ENCODE peak calls at places on chromosomes 12 and 14, in seven cellular contexts. I is C1 segment of cervical spinal cord; S is hypothalamus; T is CD4-positive, alpha-beta T cell; N is stimulated activated CD4-positive, alpha-beta T cell treated with anti-CD3 and anti-CD28 coated beads, Interleukin-4, amount 100 ng/mL, for 48 hours; L is NCI-H2107; O is hippocampal formation. K is an unnamed sample.

GRCh38 chr14:61477845-61478438 is 156.6 kb downstream of the PRKCH start:
- DNase-seq in I (peak; percentile 16), S (peak; percentile 52), T (no peak), N (peak; percentile 20), L (no peak), O (no peak), K (no peak)

GRCh38 chr12:132314035-132314434 is 15.4 kb downstream of the GALNT9 start:
- DNase-seq in I (no peak), S (no peak), T (no peak), N (no peak), L (no peak), O (no peak), K (no peak)

GRCh38 chr12:85985996-85986395 is 111.9 kb downstream of the NTS start:
- DNase-seq in I (no peak), S (no peak), T (no peak), N (no peak), L (no peak), O (no peak), K (no peak)

GRCh38 chr12:56158926-56159461 is 835 bp downstream of the MYL6 start:
- DNase-seq in I (peak; percentile 20), S (peak; percentile 21), T (no peak), N (no peak), L (no peak), O (peak; percentile 18), K (no peak)

GRCh38 chr14:35215110-35215872 is 76.9 kb upstream of the PSMA6 start:
- DNase-seq in I (no peak), S (no peak), T (no peak), N (no peak), L (no peak), O (peak; percentile 41), K (no peak)

GRCh38 chr12:29614926-29615325 is 117.4 kb upstream of the OVCH1 start:
- DNase-seq in I (no peak), S (no peak), T (no peak), N (no peak), L (no peak), O (no peak), K (no peak)

GRCh38 chr12:32598688-32599087 is 80.4 kb upstream of the DNM1L start:
- DNase-seq in I (no peak), S (no peak), T (no peak), N (no peak), L (no peak), O (no peak), K (no peak)

GRCh38 chr12:54195736-54196347 is 7.1 kb upstream of the SMUG1 start:
- DNase-seq in I (no peak), S (no peak), T (no peak), N (no peak), L (no peak), O (no peak), K (no peak)

GRCh38 chr12:44015333-44015941 is 179.6 kb downstream of the TMEM117 start:
- DNase-seq in I (no peak), S (no peak), T (no peak), N (no peak), L (peak; percentile 1), O (peak; percentile 81), K (no peak)

GRCh38 chr14:53537421-53538315 is 384.5 kb upstream of the DDHD1 start:
- DNase-seq in I (no peak), S (no peak), T (no peak), N (no peak), L (no peak), O (no peak), K (no peak)

GRCh38 chr12:57836442-57837375 is 9.8 kb downstream of the CTDSP2 start:
- DNase-seq in I (peak; percentile 65), S (peak; percentile 48), T (no peak), N (no peak), L (no peak), O (no peak), K (peak; percentile 33)

GRCh38 chr12:123097521-123098084 is 53.3 kb downstream of the PITPNM2 start:
- DNase-seq in I (no peak), S (no peak), T (no peak), N (no peak), L (no peak), O (no peak), K (no peak)

GRCh38 chr14:104223101-104223809 is 84.9 kb downstream of the KIF26A start:
- DNase-seq in I (no peak), S (no peak), T (no peak), N (no peak), L (no peak), O (no peak), K (no peak)

GRCh38 chr12:123840765-123841425 is 78.8 kb downstream of the DNAH10 start:
- DNase-seq in I (no peak), S (no peak), T (no peak), N (no peak), L (no peak), O (no peak), K (no peak)

GRCh38 chr14:62179367-62180018 is 417.3 kb downstream of the SNAPC1 start:
- DNase-seq in I (peak; percentile 6), S (peak; percentile 5), T (no peak), N (peak; percentile 9), L (peak; percentile 88), O (peak; percentile 65), K (peak; percentile 2)

GRCh38 chr14:100715803-100716202 is 10.9 kb upstream of the DLK1 start:
- DNase-seq in I (no peak), S (no peak), T (no peak), N (no peak), L (no peak), O (no peak), K (no peak)

GRCh38 chr14:103862393-103862782 is 15.0 kb upstream of the PPP1R13B start:
- DNase-seq in I (no peak), S (no peak), T (no peak), N (no peak), L (no peak), O (no peak), K (no peak)

GRCh38 chr12:93621986-93622385 is 49.5 kb downstream of the SOCS2 start:
- DNase-seq in I (no peak), S (no peak), T (no peak), N (no peak), L (no peak), O (no peak), K (no peak)

GRCh38 chr14:32744811-32745445 is 193.8 kb upstream of the NPAS3 start:
- DNase-seq in I (no peak), S (no peak), T (no peak), N (no peak), L (no peak), O (no peak), K (no peak)

GRCh38 chr14:58239259-58240210 is 5.1 kb upstream of the PSMA3 start:
- DNase-seq in I (peak; percentile 58), S (peak; percentile 48), T (peak; percentile 79), N (peak; percentile 63), L (peak; percentile 62), O (peak; percentile 75), K (peak; percentile 68)

GRCh38 chr12:14239935-14240872 is 125.3 kb upstream of the ATF7IP start:
- DNase-seq in I (no peak), S (no peak), T (no peak), N (no peak), L (no peak), O (no peak), K (no peak)

GRCh38 chr14:91116913-91117588 is 3.2 kb downstream of the DGLUCY start:
- DNase-seq in I (no peak), S (no peak), T (no peak), N (no peak), L (no peak), O (no peak), K (no peak)

GRCh38 chr14:59464651-59465569 is at the start of gene GPR135:
- DNase-seq in I (peak; percentile 51), S (peak; percentile 82), T (peak; percentile 31), N (peak; percentile 16), L (peak; percentile 51), O (peak; percentile 17), K (peak; percentile 43)

GRCh38 chr14:99968156-99968920 is 96.9 kb upstream of the EVL start:
- DNase-seq in I (no peak), S (no peak), T (no peak), N (no peak), L (no peak), O (no peak), K (no peak)

GRCh38 chr12:116352315-116352835 is 74.9 kb upstream of the MED13L start:
- DNase-seq in I (no peak), S (no peak), T (no peak), N (no peak), L (no peak), O (no peak), K (no peak)

GRCh38 chr14:101627913-101628257 is 66.6 kb downstream of the DIO3 start:
- DNase-seq in I (no peak), S (no peak), T (no peak), N (no peak), L (no peak), O (no peak), K (no peak)

GRCh38 chr14:105087308-105087962 is 22.2 kb upstream of the GPR132 start:
- DNase-seq in I (no peak), S (peak; percentile 40), T (no peak), N (no peak), L (peak; percentile 66), O (no peak), K (no peak)

GRCh38 chr12:109594566-109595317 is 21.1 kb downstream of the MVK start:
- DNase-seq in I (no peak), S (no peak), T (no peak), N (no peak), L (no peak), O (no peak), K (no peak)

GRCh38 chr14:105135700-105136395 is 32.7 kb downstream of the JAG2 start:
- DNase-seq in I (no peak), S (no peak), T (no peak), N (no peak), L (no peak), O (no peak), K (no peak)

GRCh38 chr14:64507376-64508156 is 3.0 kb downstream of the ZBTB1 start:
- DNase-seq in I (no peak), S (no peak), T (no peak), N (peak; percentile 19), L (no peak), O (no peak), K (no peak)

GRCh38 chr12:66321433-66321832 is 19.1 kb downstream of the HELB start:
- DNase-seq in I (no peak), S (no peak), T (no peak), N (no peak), L (no peak), O (no peak), K (no peak)

GRCh38 chr14:49926803-49927202 is 33.9 kb downstream of the ARF6 start:
- DNase-seq in I (no peak), S (no peak), T (no peak), N (no peak), L (no peak), O (no peak), K (no peak)

GRCh38 chr12:27899151-27899661 is 73.3 kb downstream of the PTHLH start:
- DNase-seq in I (no peak), S (no peak), T (no peak), N (peak; percentile 4), L (no peak), O (no peak), K (no peak)

GRCh38 chr14:88535149-88535548 is 19.7 kb downstream of the PTPN21 start:
- DNase-seq in I (no peak), S (no peak), T (no peak), N (no peak), L (no peak), O (no peak), K (no peak)

GRCh38 chr14:47585447-47585846 is 90.0 kb downstream of the MDGA2 start:
- DNase-seq in I (no peak), S (no peak), T (no peak), N (no peak), L (no peak), O (no peak), K (no peak)

GRCh38 chr14:96081767-96082400 is 42.7 kb downstream of the C14orf132 start:
- DNase-seq in I (no peak), S (no peak), T (no peak), N (no peak), L (no peak), O (no peak), K (no peak)